ENCODE peak calls at places on chromosome 4, in eight cellular contexts. V is caudate nucleus; Q is PC-3; O is left ventricle myocardium inferior; J is CD4-positive, CD25-positive, alpha-beta regulatory T cell; F is CD4-positive, alpha-beta T cell; R is spleen; U is cardiac muscle cell. X is an unnamed sample.

GRCh38 chr4:98656443-98656842 is 2.0 kb downstream of the TSPAN5 start:
- DNase-seq in R (no peak), J (no peak), F (no peak), Q (no peak), V (no peak), O (no peak), U (no peak), X (no peak)

GRCh38 chr4:147015531-147015930 is 69.9 kb upstream of the TTC29 start:
- DNase-seq in F (no peak), V (no peak), R (no peak), J (no peak), Q (no peak), U (no peak), O (no peak), X (no peak)

GRCh38 chr4:84995386-84995785 is 28.9 kb upstream of the WDFY3 start:
- DNase-seq in J (no peak), O (no peak), U (no peak), F (no peak), V (no peak), Q (no peak), R (no peak), X (no peak)

GRCh38 chr4:94256833-94257232 is 49.2 kb downstream of the SMARCAD1 start:
- DNase-seq in F (no peak), O (no peak), Q (peak), V (no peak), J (peak), R (no peak), U (no peak), X (peak)

GRCh38 chr4:70948665-70949284 is 44.7 kb upstream of the DCK start:
- DNase-seq in V (no peak), F (no peak), U (no peak), Q (peak), O (no peak), R (no peak), J (no peak), X (no peak)

GRCh38 chr4:102007959-102008425 is 217.5 kb downstream of the BANK1 start:
- DNase-seq in Q (no peak), J (no peak), R (no peak), U (no peak), V (no peak), O (no peak), F (no peak), X (no peak)

GRCh38 chr4:164136181-164136616 is 617.7 kb upstream of the SMIM31 start:
- DNase-seq in V (no peak), J (no peak), F (no peak), U (no peak), O (no peak), R (no peak), Q (no peak), X (no peak)

GRCh38 chr4:4384837-4385236 is 2.1 kb upstream of the NSG1 start:
- DNase-seq in F (no peak), U (peak), V (no peak), O (no peak), R (no peak), J (no peak), Q (peak), X (peak)

GRCh38 chr4:6673660-6674499 is 19.8 kb upstream of the S100P start:
- DNase-seq in V (peak), O (peak), U (peak), J (peak), F (peak), Q (peak), R (peak), X (peak)

GRCh38 chr4:7788193-7788592 is 151.5 kb downstream of the AFAP1 start:
- DNase-seq in J (no peak), F (no peak), O (no peak), Q (no peak), U (no peak), V (no peak), R (peak), X (no peak)

GRCh38 chr4:78634011-78634664 is 82.6 kb downstream of the ANXA3 start:
- DNase-seq in R (no peak), J (no peak), O (peak), Q (no peak), U (no peak), V (peak), F (no peak), X (no peak)

GRCh38 chr4:168605411-168605810 is 108.6 kb downstream of the PALLD start:
- DNase-seq in F (no peak), R (no peak), O (no peak), V (no peak), U (peak), Q (peak), J (no peak), X (no peak)

GRCh38 chr4:162497564-162498167 is 333.9 kb upstream of the FSTL5 start:
- DNase-seq in Q (peak), O (no peak), V (no peak), U (peak), R (no peak), F (no peak), J (peak), X (peak)

GRCh38 chr4:174214102-174214878 is 69.2 kb downstream of the FBXO8 start:
- DNase-seq in U (no peak), R (no peak), F (no peak), V (no peak), J (peak), Q (no peak), O (no peak), X (no peak)

GRCh38 chr4:137106733-137107132 is 425.6 kb downstream of the PCDH18 start:
- DNase-seq in J (no peak), V (no peak), O (no peak), U (no peak), F (no peak), Q (no peak), R (no peak), X (no peak)

GRCh38 chr4:123952530-123953274 is 556.1 kb downstream of the SPRY1 start:
- DNase-seq in J (no peak), V (no peak), O (no peak), Q (peak), R (no peak), F (no peak), U (peak), X (no peak)

GRCh38 chr4:173231916-173232315 is 63.3 kb downstream of the GALNT7 start:
- DNase-seq in F (no peak), V (no peak), O (no peak), J (peak), U (peak), R (no peak), Q (peak), X (no peak)

GRCh38 chr4:185915817-185916216 is 103.8 kb upstream of the SORBS2 start:
- DNase-seq in F (no peak), R (no peak), Q (no peak), U (no peak), V (no peak), J (no peak), O (no peak), X (no peak)

DNA sequence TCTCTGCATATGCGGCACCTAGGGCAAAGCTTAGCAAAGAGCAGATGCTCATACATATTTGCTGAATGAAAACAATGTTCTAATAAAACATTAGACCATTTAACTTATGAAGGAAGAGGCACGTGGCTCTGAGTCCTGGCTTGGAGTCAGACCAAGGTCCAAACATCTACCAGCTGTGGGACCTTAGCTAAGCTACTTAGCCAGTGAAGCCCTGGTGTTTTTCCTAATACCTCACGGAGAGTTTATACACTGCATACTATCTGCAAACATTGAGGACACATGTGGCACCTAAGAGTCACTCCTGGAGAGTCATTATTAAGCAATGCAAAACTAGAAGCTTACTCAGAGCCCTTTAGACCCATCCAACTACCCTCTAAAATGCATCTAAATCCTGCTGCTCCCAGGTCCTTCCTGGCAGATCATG is 9.0 kb downstream of the PDGFC start:
- DNase-seq in J (no peak), F (no peak), R (no peak), Q (peak), V (no peak), O (no peak), U (peak), X (no peak)
- H3K27ac ChIP-seq in J (no peak), F (no peak), R (no peak), Q (peak), V (no peak), O (no peak), U (no peak), X (no peak)

GRCh38 chr4:37478151-37478550 is 208.0 kb downstream of the RELL1 start:
- DNase-seq in F (no peak), O (no peak), Q (no peak), R (no peak), J (no peak), V (no peak), U (no peak), X (no peak)
- H3K27ac ChIP-seq in F (no peak), O (no peak), Q (no peak), R (no peak), J (no peak), V (no peak), U (no peak), X (no peak)

GRCh38 chr4:139768913-139769312 is 103.3 kb downstream of the MGST2 start:
- DNase-seq in J (peak), Q (no peak), U (no peak), R (no peak), F (no peak), O (no peak), V (no peak), X (no peak)
- H3K27ac ChIP-seq in J (no peak), Q (no peak), U (peak), R (no peak), F (no peak), O (peak), V (no peak), X (no peak)

GRCh38 chr4:16122784-16123183 is 39.0 kb upstream of the PROM1 start:
- DNase-seq in Q (no peak), F (no peak), O (no peak), J (peak), V (no peak), R (no peak), U (no peak), X (no peak)

GRCh38 chr4:16126714-16127113 is 42.9 kb upstream of the PROM1 start:
- DNase-seq in U (no peak), R (no peak), O (no peak), J (no peak), Q (no peak), V (no peak), F (no peak), X (no peak)

GRCh38 chr4:16124232-16124631 is 40.4 kb upstream of the PROM1 start:
- DNase-seq in O (no peak), R (no peak), Q (no peak), U (peak), J (no peak), V (no peak), F (no peak), X (no peak)

GRCh38 chr4:16123356-16124084 is 39.7 kb upstream of the PROM1 start:
- DNase-seq in U (no peak), R (no peak), F (no peak), J (no peak), O (no peak), V (no peak), Q (no peak), X (no peak)

DNA sequence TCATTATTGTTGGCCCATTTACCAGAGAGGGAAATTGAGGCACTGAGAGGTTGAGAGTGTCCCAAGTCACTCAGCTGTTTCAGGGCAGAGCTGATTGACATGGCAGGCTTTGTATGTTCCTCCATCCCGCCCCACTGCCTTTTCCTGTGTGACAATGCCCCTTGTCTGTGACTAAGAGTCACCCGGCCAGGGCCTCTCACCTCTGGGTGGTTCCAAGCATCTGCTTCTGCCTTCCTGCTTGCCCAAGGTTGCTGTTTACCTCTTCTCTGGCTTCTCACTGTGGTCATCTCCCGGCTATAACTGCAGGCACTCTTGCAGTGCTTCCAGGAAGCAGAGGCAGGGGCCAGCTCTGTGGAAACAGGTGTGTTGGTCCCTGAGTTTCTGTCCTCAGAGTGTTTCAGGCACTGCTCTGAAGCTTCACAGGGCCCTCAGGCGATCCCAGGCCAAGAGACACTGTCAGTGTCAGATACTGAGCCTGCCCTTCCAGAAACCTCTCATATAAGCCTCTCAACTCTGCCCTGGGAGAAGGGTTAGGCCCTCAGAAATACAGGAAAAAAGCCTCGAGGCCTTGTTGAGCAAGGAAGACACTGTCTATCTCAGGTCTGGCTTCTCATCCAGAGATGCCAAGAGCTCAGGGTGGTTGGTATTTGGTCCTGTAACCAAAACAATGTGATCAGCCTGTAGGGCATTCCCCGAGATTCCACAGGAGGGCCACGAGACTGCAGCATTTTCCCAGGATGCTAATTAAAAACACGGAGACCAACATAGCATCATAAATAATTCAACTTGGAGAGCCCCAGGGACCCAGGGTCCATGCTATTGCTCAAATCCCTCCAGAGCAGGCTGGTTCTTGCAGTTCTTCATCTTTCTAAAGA is 42.0 kb upstream of the PROM1 start:
- DNase-seq in U (no peak), O (no peak), F (no peak), V (no peak), J (no peak), Q (no peak), R (no peak), X (no peak)
- H3K27ac ChIP-seq in U (no peak), O (peak), F (no peak), V (no peak), J (no peak), Q (no peak), R (no peak), X (no peak)

X was measured in OCI-LY7.